ENCODE peak calls at places on chromosomes 4 and X, in five cellular contexts. One of them, this sample, is unnamed.

GRCh38 chr4:1666391-1666790 is 17.7 kb downstream of the FAM53A start:
- DNase-seq in anterior cingulate cortex: no peak
- DNase-seq in ovary: no peak
- DNase-seq in A549: no peak
- DNase-seq in HCT116: no peak
- DNase-seq in this sample: no peak

GRCh38 chr4:804804-805203 is 21.1 kb downstream of the CPLX1 start:
- DNase-seq in A549: no peak
- DNase-seq in anterior cingulate cortex: no peak
- DNase-seq in HCT116: no peak
- DNase-seq in ovary: no peak
- DNase-seq in this sample: no peak

GRCh38 chr4:179634862-179635261 is 2192.6 kb upstream of the AGA start:
- DNase-seq in HCT116: no peak
- DNase-seq in A549: no peak
- DNase-seq in anterior cingulate cortex: no peak
- DNase-seq in ovary: no peak
- DNase-seq in this sample: no peak

GRCh38 chr4:83546796-83547195 is 10.9 kb downstream of the GPAT3 start:
- DNase-seq in ovary: no peak
- DNase-seq in HCT116: no peak
- DNase-seq in A549: no peak
- DNase-seq in anterior cingulate cortex: no peak
- DNase-seq in this sample: no peak

GRCh38 chrX:66045894-66046293 is 6.0 kb upstream of the VSIG4 start:
- DNase-seq in ovary: no peak
- DNase-seq in A549: no peak
- DNase-seq in HCT116: no peak
- DNase-seq in anterior cingulate cortex: no peak
- DNase-seq in this sample: no peak

GRCh38 chr4:128459547-128459946 is 171.9 kb upstream of the PGRMC2 start:
- DNase-seq in anterior cingulate cortex: no peak
- DNase-seq in ovary: no peak
- DNase-seq in HCT116: no peak
- DNase-seq in A549: no peak
- DNase-seq in this sample: no peak

GRCh38 chr4:57110635-57111546 is 706 bp upstream of the IGFBP7 start:
- DNase-seq in anterior cingulate cortex: peak
- DNase-seq in HCT116: no peak
- DNase-seq in ovary: peak
- DNase-seq in A549: no peak
- DNase-seq in this sample: peak

GRCh38 chrX:91066104-91066503 is 368.5 kb upstream of the PABPC5 start:
- DNase-seq in anterior cingulate cortex: no peak
- DNase-seq in A549: no peak
- DNase-seq in ovary: no peak
- DNase-seq in HCT116: no peak
- DNase-seq in this sample: no peak

GRCh38 chr4:140351778-140352177 is 21.7 kb upstream of the SCOC start:
- DNase-seq in A549: no peak
- DNase-seq in HCT116: no peak
- DNase-seq in anterior cingulate cortex: peak
- DNase-seq in ovary: no peak
- DNase-seq in this sample: no peak

GRCh38 chr4:24917076-24917856 is 4.4 kb upstream of the CCDC149 start:
- DNase-seq in A549: no peak
- DNase-seq in HCT116: no peak
- DNase-seq in ovary: no peak
- DNase-seq in anterior cingulate cortex: no peak
- DNase-seq in this sample: no peak

GRCh38 chrX:48958635-48959094 is 1.3 kb upstream of the OTUD5 start:
- DNase-seq in HCT116: no peak
- DNase-seq in A549: peak
- DNase-seq in ovary: peak
- DNase-seq in anterior cingulate cortex: no peak
- DNase-seq in this sample: no peak

GRCh38 chr4:173009129-173009823 is 159.3 kb upstream of the GALNT7 start:
- DNase-seq in HCT116: no peak
- DNase-seq in anterior cingulate cortex: no peak
- DNase-seq in ovary: no peak
- DNase-seq in A549: no peak
- DNase-seq in this sample: no peak

GRCh38 chrX:37380920-37381319 is 31.8 kb downstream of the PRRG1 start:
- DNase-seq in anterior cingulate cortex: no peak
- DNase-seq in ovary: no peak
- DNase-seq in HCT116: peak
- DNase-seq in A549: peak
- DNase-seq in this sample: no peak

GRCh38 chr4:13084210-13084609 is 399.9 kb downstream of the RAB28 start:
- DNase-seq in HCT116: no peak
- DNase-seq in A549: no peak
- DNase-seq in ovary: no peak
- DNase-seq in anterior cingulate cortex: no peak
- DNase-seq in this sample: no peak

GRCh38 chr4:174119051-174119450 is 164.4 kb downstream of the FBXO8 start:
- DNase-seq in anterior cingulate cortex: no peak
- DNase-seq in HCT116: no peak
- DNase-seq in ovary: no peak
- DNase-seq in A549: peak
- DNase-seq in this sample: no peak

GRCh38 chrX:56792270-56793111 is 63.4 kb downstream of the NBDY start:
- DNase-seq in HCT116: no peak
- DNase-seq in A549: no peak
- DNase-seq in ovary: no peak
- DNase-seq in anterior cingulate cortex: no peak
- DNase-seq in this sample: no peak

GRCh38 chr4:162700815-162701361 is 465.8 kb downstream of the NAF1 start:
- DNase-seq in A549: peak
- DNase-seq in anterior cingulate cortex: no peak
- DNase-seq in ovary: no peak
- DNase-seq in HCT116: no peak
- DNase-seq in this sample: no peak

GRCh38 chr4:128663325-128663724 is 146.2 kb upstream of the JADE1 start:
- DNase-seq in A549: no peak
- DNase-seq in anterior cingulate cortex: no peak
- DNase-seq in ovary: no peak
- DNase-seq in HCT116: no peak
- DNase-seq in this sample: no peak

GRCh38 chr4:174318829-174319764 is 35.4 kb downstream of the CEP44 start:
- DNase-seq in HCT116: peak
- DNase-seq in anterior cingulate cortex: no peak
- DNase-seq in ovary: no peak
- DNase-seq in A549: peak
- DNase-seq in this sample: no peak

GRCh38 chrX:97740044-97740443 is 856.3 kb downstream of the RPA4 start:
- DNase-seq in A549: no peak
- DNase-seq in anterior cingulate cortex: no peak
- DNase-seq in ovary: no peak
- DNase-seq in HCT116: no peak
- DNase-seq in this sample: no peak

GRCh38 chr4:646460-646859 is 21.1 kb downstream of the PDE6B start:
- DNase-seq in HCT116: no peak
- DNase-seq in ovary: no peak
- DNase-seq in A549: no peak
- DNase-seq in anterior cingulate cortex: no peak
- DNase-seq in this sample: no peak

GRCh38 chr4:77022581-77023133 is 53.1 kb downstream of the CCNI start:
- DNase-seq in anterior cingulate cortex: no peak
- DNase-seq in A549: no peak
- DNase-seq in HCT116: no peak
- DNase-seq in ovary: no peak
- DNase-seq in this sample: no peak

GRCh38 chr4:159048166-159048886 is 54.6 kb upstream of the RAPGEF2 start:
- DNase-seq in ovary: peak
- DNase-seq in HCT116: no peak
- DNase-seq in anterior cingulate cortex: peak
- DNase-seq in A549: peak
- DNase-seq in this sample: no peak

GRCh38 chrX:51803833-51804232 is 60.6 kb downstream of the GSPT2 start:
- DNase-seq in A549: no peak
- DNase-seq in HCT116: no peak
- DNase-seq in anterior cingulate cortex: no peak
- DNase-seq in ovary: no peak
- DNase-seq in this sample: no peak

GRCh38 chr4:152224223-152224622 is 311.7 kb downstream of the FBXW7 start:
- DNase-seq in ovary: no peak
- DNase-seq in anterior cingulate cortex: no peak
- DNase-seq in HCT116: no peak
- DNase-seq in A549: no peak
- DNase-seq in this sample: no peak

GRCh38 chrX:48467331-48467761 is 2.7 kb downstream of the SLC38A5 start:
- DNase-seq in A549: no peak
- DNase-seq in ovary: peak
- DNase-seq in anterior cingulate cortex: no peak
- DNase-seq in HCT116: no peak
- DNase-seq in this sample: no peak

GRCh38 chrX:140918398-140919043 is 83.9 kb upstream of the SPANXB1 start:
- DNase-seq in ovary: no peak
- DNase-seq in anterior cingulate cortex: peak
- DNase-seq in HCT116: peak
- DNase-seq in A549: peak
- DNase-seq in this sample: no peak

GRCh38 chrX:130165181-130165702 is 399 bp downstream of the AIFM1 start:
- DNase-seq in HCT116: no peak
- DNase-seq in A549: no peak
- DNase-seq in anterior cingulate cortex: no peak
- DNase-seq in ovary: peak
- DNase-seq in this sample: no peak

GRCh38 chr4:173319696-173320095 is 14.5 kb downstream of the HMGB2 start:
- DNase-seq in anterior cingulate cortex: no peak
- DNase-seq in ovary: no peak
- DNase-seq in HCT116: no peak
- DNase-seq in A549: no peak
- DNase-seq in this sample: no peak

GRCh38 chr4:26803462-26803861 is 57.2 kb upstream of the STIM2 start:
- DNase-seq in HCT116: no peak
- DNase-seq in A549: no peak
- DNase-seq in ovary: no peak
- DNase-seq in anterior cingulate cortex: no peak
- DNase-seq in this sample: no peak

This sample was measured in hypothalamus.